ENCODE peak calls at places on chromosomes 5 and 9, in nine cellular contexts. M, B, L, E, P, U, F, Z and Y are unnamed samples.
A peak's percentile ranks its signal among the peaks of the same experiment; 100 is the strongest.

GRCh38 chr5:33611882-33612281 is 171.1 kb downstream of the TARS1 start:
- DNase-seq in M (no peak), B (peak; percentile 70), L (no peak), E (no peak), P (peak; percentile 69), U (no peak), F (no peak), Z (no peak), Y (no peak)

GRCh38 chr9:95907794-95908193 is 32.3 kb downstream of the ERCC6L2 start:
- DNase-seq in M (no peak), B (no peak), L (no peak), E (no peak), P (no peak), U (no peak), F (no peak), Z (no peak), Y (no peak)

GRCh38 chr9:121613009-121613766 is 38.2 kb upstream of the DAB2IP start:
- DNase-seq in M (no peak), B (no peak), L (no peak), E (no peak), P (no peak), U (no peak), F (no peak), Z (no peak), Y (no peak)

GRCh38 chr9:81317939-81318338 is 371.4 kb downstream of the TLE1 start:
- DNase-seq in M (no peak), B (no peak), L (no peak), E (no peak), P (peak; percentile 75), U (no peak), F (no peak), Z (no peak), Y (no peak)

GRCh38 chr5:168883253-168883880 is 304.2 kb upstream of the PANK3 start:
- DNase-seq in M (no peak), B (no peak), L (no peak), E (no peak), P (no peak), U (no peak), F (peak; percentile 75), Z (no peak), Y (no peak)

GRCh38 chr5:27191786-27192505 is 153.6 kb upstream of the CDH9 start:
- DNase-seq in M (no peak), B (no peak), L (no peak), E (no peak), P (peak; percentile 42), U (no peak), F (no peak), Z (no peak), Y (no peak)

GRCh38 chr9:95094002-95094401 is 223.5 kb downstream of the FANCC start:
- DNase-seq in M (no peak), B (no peak), L (no peak), E (no peak), P (no peak), U (no peak), F (no peak), Z (no peak), Y (no peak)

GRCh38 chr9:117414220-117414905 is 494 bp downstream of the ASTN2 start:
- DNase-seq in M (no peak), B (no peak), L (no peak), E (no peak), P (no peak), U (no peak), F (peak; percentile 37), Z (peak; percentile 25), Y (no peak)

GRCh38 chr5:150065346-150065745 is 21.0 kb downstream of the CSF1R start:
- DNase-seq in M (peak; percentile 68), B (peak; percentile 74), L (no peak), E (peak; percentile 40), P (peak; percentile 52), U (no peak), F (no peak), Z (peak; percentile 49), Y (peak; percentile 41)

GRCh38 chr5:137753227-137753985 is 757 bp downstream of the HNRNPA0 start:
- DNase-seq in M (peak; percentile 44), B (no peak), L (peak; percentile 60), E (peak; percentile 48), P (no peak), U (peak; percentile 72), F (peak; percentile 18), Z (peak; percentile 64), Y (peak; percentile 51)

GRCh38 chr5:172007153-172007794 is 836 bp upstream of the FBXW11 start:
- DNase-seq in M (no peak), B (no peak), L (no peak), E (no peak), P (peak; percentile 17), U (no peak), F (no peak), Z (no peak), Y (no peak)

GRCh38 chr5:17228833-17229291 is 11.4 kb downstream of the BASP1 start:
- DNase-seq in M (no peak), B (peak; percentile 41), L (no peak), E (no peak), P (peak; percentile 78), U (no peak), F (no peak), Z (no peak), Y (no peak)

GRCh38 chr5:57551251-57551650 is 68.6 kb upstream of the ACTBL2 start:
- DNase-seq in M (no peak), B (no peak), L (no peak), E (no peak), P (no peak), U (no peak), F (no peak), Z (no peak), Y (no peak)

GRCh38 chr9:110068212-110068611 is 139.7 kb downstream of the C9orf152 start:
- DNase-seq in M (no peak), B (no peak), L (no peak), E (no peak), P (no peak), U (no peak), F (no peak), Z (no peak), Y (no peak)
- TF ChIP-seq CTCF in M (no peak), B (peak; percentile 13), L (no peak), E (no peak), P (no peak), U (no peak), F (no peak), Z (no peak), Y (no peak)

GRCh38 chr9:407255-407654 is 192.6 kb downstream of the DOCK8 start:
- DNase-seq in M (no peak), B (no peak), L (no peak), E (no peak), P (no peak), U (no peak), F (no peak), Z (no peak), Y (no peak)
- TF ChIP-seq CTCF in M (no peak), B (no peak), L (no peak), E (no peak), P (no peak), U (peak; percentile 19), F (no peak), Z (peak; percentile 23), Y (no peak)

GRCh38 chr5:94181940-94182339 is 436.5 kb downstream of the KIAA0825 start:
- DNase-seq in M (no peak), B (peak; percentile 28), L (no peak), E (no peak), P (no peak), U (no peak), F (no peak), Z (no peak), Y (no peak)
- TF ChIP-seq CTCF in M (no peak), B (peak; percentile 22), L (no peak), E (no peak), P (no peak), U (no peak), F (peak; percentile 27), Z (no peak), Y (no peak)

GRCh38 chr9:33785914-33786313 is 9.4 kb upstream of the PRSS3 start:
- DNase-seq in M (no peak), B (peak; percentile 25), L (no peak), E (no peak), P (no peak), U (no peak), F (no peak), Z (no peak), Y (no peak)

GRCh38 chr9:33791117-33791516 is 4.2 kb upstream of the PRSS3 start:
- DNase-seq in M (no peak), B (peak; percentile 70), L (no peak), E (peak; percentile 60), P (peak; percentile 18), U (no peak), F (no peak), Z (no peak), Y (peak; percentile 55)

GRCh38 chr9:33782395-33783152 is 12.8 kb upstream of the PRSS3 start:
- DNase-seq in M (no peak), B (no peak), L (no peak), E (no peak), P (peak; percentile 78), U (no peak), F (no peak), Z (no peak), Y (no peak)

DNA sequence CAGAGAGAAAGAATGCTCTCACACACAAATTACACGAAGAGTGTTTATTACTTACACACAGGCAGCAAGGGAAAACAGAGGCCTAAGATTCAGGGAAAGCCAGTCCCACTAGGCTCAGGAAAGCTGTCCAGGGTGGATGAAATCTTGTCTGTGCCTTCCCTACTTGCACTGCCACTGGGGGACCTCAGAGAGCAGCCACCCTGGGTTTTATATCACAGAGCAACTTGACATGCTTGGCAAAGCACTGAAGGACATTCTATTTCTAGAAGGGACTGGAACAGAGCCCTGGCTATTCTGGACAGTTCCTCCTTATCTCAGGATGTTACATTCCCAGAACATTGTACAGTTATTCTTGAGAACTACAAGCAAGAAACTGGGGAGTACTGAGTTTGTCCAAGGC is 7.5 kb upstream of the PRSS3 start:
- DNase-seq in M (no peak), B (no peak), L (no peak), E (no peak), P (no peak), U (no peak), F (no peak), Z (peak; percentile 44), Y (no peak)
- TF ChIP-seq CTCF in M (no peak), B (peak; percentile 13), L (no peak), E (no peak), P (no peak), U (no peak), F (no peak), Z (peak; percentile 57), Y (no peak)

GRCh38 chr5:86500947-86501346 is 116.8 kb upstream of the COX7C start:
- DNase-seq in M (no peak), B (no peak), L (no peak), E (no peak), P (no peak), U (no peak), F (no peak), Z (no peak), Y (no peak)
- TF ChIP-seq CTCF in M (peak; percentile 15), B (no peak), L (no peak), E (no peak), P (no peak), U (no peak), F (no peak), Z (no peak), Y (no peak)

DNA sequence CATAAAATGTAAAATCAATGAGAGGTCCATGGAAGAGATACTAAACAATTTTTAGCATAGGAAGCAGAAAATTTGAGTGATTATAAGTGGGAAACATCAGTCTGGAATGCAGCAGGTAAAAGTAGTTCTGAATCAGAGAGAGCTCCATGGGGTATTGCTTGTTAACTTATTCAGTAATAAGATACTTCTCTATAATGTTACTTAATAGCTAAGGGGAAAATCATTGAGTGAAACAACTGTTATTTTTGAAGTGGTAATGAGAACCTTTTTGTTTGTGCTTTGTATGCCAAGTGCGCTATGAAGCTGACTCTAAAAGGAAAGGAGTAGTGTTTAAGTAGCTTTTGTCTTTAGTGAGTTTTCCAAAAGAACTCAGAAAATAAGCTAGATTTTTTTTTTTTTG is 95.2 kb downstream of the ERBIN start:
- DNase-seq in M (no peak), B (no peak), L (no peak), E (no peak), P (no peak), U (no peak), F (no peak), Z (no peak), Y (no peak)
- TF ChIP-seq CTCF in M (no peak), B (no peak), L (no peak), E (no peak), P (no peak), U (no peak), F (no peak), Z (no peak), Y (no peak)